ENCODE peak calls at places on chromosomes 12 and 14, in six cellular contexts. X, M, Q, G, D and I are unnamed samples.

GRCh38 chr12:3200779-3201738 is 123.9 kb downstream of the TSPAN9 start:
- DNase-seq in M (no peak), X (no peak), Q (no peak), D (no peak), G (no peak), I (no peak)

GRCh38 chr12:120242275-120242799 is 23.2 kb downstream of the PXN start:
- DNase-seq in M (no peak), D (no peak), X (no peak), Q (no peak), G (peak; percentile 96), I (no peak)

GRCh38 chr12:57621497-57622292 is 10.5 kb downstream of the ARHGEF25 start:
- DNase-seq in M (peak; percentile 74), D (no peak), G (peak; percentile 52), Q (no peak), X (no peak), I (peak; percentile 74)

GRCh38 chr12:3089588-3089987 is 12.4 kb downstream of the TSPAN9 start:
- DNase-seq in X (no peak), Q (no peak), M (no peak), D (no peak), G (no peak), I (no peak)

GRCh38 chr12:69534389-69534822 is 50.9 kb upstream of the CCT2 start:
- DNase-seq in Q (peak; percentile 98), G (peak; percentile 71), M (no peak), X (peak; percentile 94), D (peak; percentile 100), I (peak; percentile 71)

GRCh38 chr14:49512147-49512551 is 74.0 kb downstream of the RPS29 start:
- DNase-seq in D (peak; percentile 71), X (peak; percentile 12), M (no peak), G (peak; percentile 93), Q (peak; percentile 13), I (no peak)

GRCh38 chr12:80509781-80510556 is 65.9 kb downstream of the PTPRQ start:
- DNase-seq in X (peak; percentile 19), M (no peak), G (no peak), Q (peak; percentile 20), D (no peak), I (no peak)

GRCh38 chr12:82279597-82279996 is 78.6 kb downstream of the CCDC59 start:
- DNase-seq in D (no peak), Q (no peak), X (no peak), M (no peak), G (no peak), I (no peak)

GRCh38 chr14:66541627-66542026 is 33.7 kb downstream of the GPHN start:
- DNase-seq in G (no peak), Q (no peak), D (no peak), M (no peak), X (no peak), I (no peak)

GRCh38 chr14:69842671-69843407 is 36.4 kb upstream of the SMOC1 start:
- DNase-seq in Q (no peak), M (no peak), D (no peak), G (no peak), X (no peak), I (no peak)

GRCh38 chr14:75738192-75738591 is 77.1 kb downstream of the TTLL5 start:
- DNase-seq in M (no peak), X (no peak), D (no peak), G (peak; percentile 19), Q (no peak), I (no peak)

GRCh38 chr12:51059086-51059485 is 11.0 kb downstream of the LETMD1 start:
- DNase-seq in G (no peak), Q (no peak), D (no peak), M (no peak), X (no peak), I (no peak)

GRCh38 chr14:67567654-67568053 is 32.4 kb downstream of the PIGH start:
- DNase-seq in X (no peak), G (no peak), M (peak; percentile 37), Q (no peak), D (no peak), I (no peak)

GRCh38 chr12:108622425-108622824 is 11.3 kb downstream of the SELPLG start:
- DNase-seq in M (no peak), G (peak; percentile 76), Q (no peak), X (no peak), D (no peak), I (peak; percentile 39)

GRCh38 chr14:68987653-68988036 is 8.5 kb upstream of the ACTN1 start:
- DNase-seq in G (no peak), Q (no peak), D (no peak), X (no peak), M (no peak), I (no peak)

GRCh38 chr12:101859664-101860607 is 17.4 kb upstream of the DRAM1 start:
- DNase-seq in Q (no peak), X (no peak), G (no peak), M (no peak), D (no peak), I (no peak)

GRCh38 chr12:111270773-111271172 is 98.1 kb downstream of the PHETA1 start:
- DNase-seq in G (no peak), X (no peak), D (no peak), M (no peak), Q (no peak), I (no peak)

GRCh38 chr14:22598896-22599244 is 770 bp downstream of the ABHD4 start:
- DNase-seq in M (no peak), Q (no peak), G (peak; percentile 74), D (no peak), X (peak; percentile 44), I (peak; percentile 60)
- TF ChIP-seq CTCF in M (no peak), Q (peak; percentile 43), G (no peak), D (peak; percentile 26), X (peak; percentile 36), I (no peak)

GRCh38 chr12:130398089-130398848 is 60.6 kb downstream of the PIWIL1 start:
- DNase-seq in Q (no peak), M (no peak), X (no peak), G (no peak), D (no peak), I (no peak)

GRCh38 chr12:130396667-130397066 is 59.0 kb downstream of the PIWIL1 start:
- DNase-seq in X (no peak), Q (no peak), D (no peak), M (no peak), G (no peak), I (no peak)

GRCh38 chr12:130405332-130405731 is 67.6 kb downstream of the PIWIL1 start:
- DNase-seq in D (no peak), M (no peak), G (no peak), Q (no peak), X (no peak), I (no peak)

GRCh38 chr12:130401703-130402102 is 64.0 kb downstream of the PIWIL1 start:
- DNase-seq in D (no peak), M (no peak), X (no peak), Q (no peak), G (no peak), I (no peak)
- TF ChIP-seq CTCF in D (no peak), M (peak; percentile 64), X (no peak), Q (no peak), G (no peak), I (no peak)

DNA sequence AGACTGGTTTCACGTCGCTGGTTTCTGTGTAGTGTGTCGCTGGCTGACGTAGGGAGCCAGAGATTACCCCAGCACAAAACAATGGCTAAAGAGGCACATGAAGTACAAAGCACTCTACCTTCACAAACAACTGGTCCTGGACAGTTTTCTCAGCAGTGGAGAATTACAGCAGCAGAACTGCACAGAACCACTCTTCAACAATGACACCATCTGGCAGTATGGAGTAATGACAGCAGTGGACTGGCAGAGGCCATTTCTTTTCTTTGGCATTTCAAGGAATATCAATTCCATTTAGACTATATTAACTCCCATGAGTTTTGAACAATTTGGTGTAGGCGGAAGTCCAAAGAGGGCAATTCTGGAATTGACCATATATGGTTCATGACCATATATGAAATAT is 1074.1 kb downstream of the AACS start:
- DNase-seq in Q (no peak), M (no peak), X (no peak), G (no peak), D (no peak), I (no peak)
- TF ChIP-seq CTCF in Q (no peak), M (no peak), X (no peak), G (no peak), D (no peak), I (peak; percentile 21)

DNA sequence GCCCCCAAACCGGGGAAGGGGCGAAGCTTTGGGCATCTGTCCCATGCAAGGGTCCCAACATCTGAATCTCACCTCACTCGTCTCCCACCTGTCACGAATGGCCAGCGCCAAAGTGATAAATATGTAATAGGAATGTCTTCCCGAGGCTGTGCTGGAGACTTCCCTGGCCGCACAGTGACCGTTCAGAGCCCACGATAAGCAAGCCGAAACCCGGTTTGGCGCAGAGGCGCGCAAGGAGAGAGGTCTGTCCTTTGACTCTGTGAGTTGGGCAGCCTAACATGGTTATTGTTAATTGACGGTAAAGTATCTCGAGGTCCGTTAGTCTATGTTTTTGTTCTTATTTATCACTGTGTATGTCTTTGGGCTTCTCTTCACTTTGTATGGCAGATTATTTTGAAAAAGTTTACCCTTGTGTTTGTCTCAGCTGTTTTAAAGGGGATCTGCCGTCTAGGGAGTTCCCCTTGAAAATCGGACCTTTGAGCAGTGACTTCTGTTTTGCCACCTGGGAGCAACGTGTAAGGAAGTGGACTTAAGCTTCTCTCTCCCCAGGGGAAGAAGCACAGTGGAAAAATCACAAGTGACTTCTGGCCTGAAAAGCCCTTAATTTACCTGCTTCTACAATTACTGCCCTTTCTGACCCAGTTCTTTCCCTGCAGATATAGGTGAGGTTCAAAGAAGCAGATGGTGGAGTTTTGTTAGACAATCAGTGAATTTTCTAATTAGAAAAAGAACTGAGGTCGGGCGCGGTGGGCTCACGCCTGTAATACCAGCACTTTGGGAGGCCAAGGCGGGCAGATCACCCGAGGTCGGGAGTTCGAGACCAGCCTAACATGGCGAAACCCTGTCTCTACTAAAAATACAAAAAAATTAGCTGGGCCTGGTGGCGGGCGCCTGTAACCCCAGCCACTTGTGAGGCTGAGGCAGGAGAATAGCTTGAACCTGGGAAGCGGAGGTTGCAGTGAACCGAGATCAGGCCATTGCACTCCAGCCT is 1.1 kb upstream of the TM9SF1 start:
- DNase-seq in D (no peak), Q (no peak), M (no peak), G (peak; percentile 39), X (no peak), I (no peak)
- TF ChIP-seq CTCF in D (no peak), Q (no peak), M (no peak), G (no peak), X (no peak), I (no peak)

GRCh38 chr14:22221508-22221907 is 367.5 kb downstream of the DAD1 start:
- DNase-seq in Q (no peak), D (no peak), M (no peak), G (peak; percentile 16), X (no peak), I (no peak)
- TF ChIP-seq CTCF in Q (peak; percentile 59), D (peak; percentile 34), M (peak; percentile 24), G (peak; percentile 14), X (peak; percentile 14), I (no peak)

GRCh38 chr14:93536945-93537344 is 106.2 kb downstream of the UNC79 start:
- DNase-seq in G (peak; percentile 5), Q (no peak), D (no peak), X (no peak), M (no peak), I (no peak)
- TF ChIP-seq CTCF in G (no peak), Q (peak; percentile 10), D (peak; percentile 28), X (no peak), M (no peak), I (no peak)

GRCh38 chr14:88929656-88930436 is 105.4 kb downstream of the TTC8 start:
- DNase-seq in G (peak; percentile 4), Q (no peak), M (no peak), X (no peak), D (no peak), I (peak; percentile 5)
- TF ChIP-seq CTCF in G (peak; percentile 16), Q (peak; percentile 22), M (no peak), X (no peak), D (no peak), I (no peak)